ENCODE peak calls at places on chromosomes 5 and 9, in eight cellular contexts. One of them, this sample, is unnamed.

GRCh38 chr5:175202461-175203065 is 241.4 kb downstream of the DRD1 start:
- DNase-seq in stimulated activated naive CD4-positive, alpha-beta T cell treated with Interleukin-2 at 50 U/mL for 16 hours: no peak
- DNase-seq in AG20443: no peak
- DNase-seq in EH: peak
- DNase-seq in cardiac muscle cell: peak
- DNase-seq in endothelial cell: no peak
- DNase-seq in iris pigment epithelial cell: peak
- DNase-seq in T-helper 1 cell: no peak
- DNase-seq in this sample: no peak

GRCh38 chr5:35811108-35811741 is 45.5 kb upstream of the IL7R start:
- DNase-seq in stimulated activated naive CD4-positive, alpha-beta T cell treated with Interleukin-2 at 50 U/mL for 16 hours: peak
- DNase-seq in AG20443: no peak
- DNase-seq in EH: peak
- DNase-seq in cardiac muscle cell: no peak
- DNase-seq in endothelial cell: no peak
- DNase-seq in iris pigment epithelial cell: peak
- DNase-seq in T-helper 1 cell: peak
- DNase-seq in this sample: peak

GRCh38 chr5:58961631-58962280 is 378.9 kb downstream of the RAB3C start:
- DNase-seq in stimulated activated naive CD4-positive, alpha-beta T cell treated with Interleukin-2 at 50 U/mL for 16 hours: no peak
- DNase-seq in AG20443: no peak
- DNase-seq in EH: no peak
- DNase-seq in cardiac muscle cell: no peak
- DNase-seq in endothelial cell: no peak
- DNase-seq in iris pigment epithelial cell: no peak
- DNase-seq in T-helper 1 cell: no peak
- DNase-seq in this sample: no peak

GRCh38 chr5:155943516-155944407 is 383.2 kb upstream of the SGCD start:
- DNase-seq in stimulated activated naive CD4-positive, alpha-beta T cell treated with Interleukin-2 at 50 U/mL for 16 hours: peak
- DNase-seq in AG20443: peak
- DNase-seq in EH: peak
- DNase-seq in cardiac muscle cell: peak
- DNase-seq in endothelial cell: peak
- DNase-seq in iris pigment epithelial cell: peak
- DNase-seq in T-helper 1 cell: peak
- DNase-seq in this sample: no peak

GRCh38 chr9:125293134-125293533 is 31.5 kb downstream of the GAPVD1 start:
- DNase-seq in stimulated activated naive CD4-positive, alpha-beta T cell treated with Interleukin-2 at 50 U/mL for 16 hours: no peak
- DNase-seq in AG20443: no peak
- DNase-seq in EH: no peak
- DNase-seq in cardiac muscle cell: no peak
- DNase-seq in endothelial cell: no peak
- DNase-seq in iris pigment epithelial cell: no peak
- DNase-seq in T-helper 1 cell: no peak
- DNase-seq in this sample: no peak

GRCh38 chr5:78586251-78586650 is 62.3 kb downstream of the LHFPL2 start:
- DNase-seq in stimulated activated naive CD4-positive, alpha-beta T cell treated with Interleukin-2 at 50 U/mL for 16 hours: no peak
- DNase-seq in AG20443: peak
- DNase-seq in EH: peak
- DNase-seq in cardiac muscle cell: no peak
- DNase-seq in endothelial cell: no peak
- DNase-seq in iris pigment epithelial cell: peak
- DNase-seq in T-helper 1 cell: peak
- DNase-seq in this sample: no peak

GRCh38 chr5:55521903-55522302 is 12.9 kb downstream of the PLPP1 start:
- DNase-seq in stimulated activated naive CD4-positive, alpha-beta T cell treated with Interleukin-2 at 50 U/mL for 16 hours: no peak
- DNase-seq in AG20443: no peak
- DNase-seq in EH: no peak
- DNase-seq in cardiac muscle cell: no peak
- DNase-seq in endothelial cell: no peak
- DNase-seq in iris pigment epithelial cell: no peak
- DNase-seq in T-helper 1 cell: no peak
- DNase-seq in this sample: no peak

GRCh38 chr5:139639619-139640431 is 8.3 kb upstream of the CXXC5 start:
- DNase-seq in stimulated activated naive CD4-positive, alpha-beta T cell treated with Interleukin-2 at 50 U/mL for 16 hours: no peak
- DNase-seq in AG20443: no peak
- DNase-seq in EH: peak
- DNase-seq in cardiac muscle cell: no peak
- DNase-seq in endothelial cell: peak
- DNase-seq in iris pigment epithelial cell: no peak
- DNase-seq in T-helper 1 cell: no peak
- DNase-seq in this sample: no peak

GRCh38 chr9:136085815-136086212 is 9.3 kb downstream of the NACC2 start:
- DNase-seq in stimulated activated naive CD4-positive, alpha-beta T cell treated with Interleukin-2 at 50 U/mL for 16 hours: no peak
- DNase-seq in AG20443: no peak
- DNase-seq in EH: no peak
- DNase-seq in cardiac muscle cell: no peak
- DNase-seq in endothelial cell: no peak
- DNase-seq in iris pigment epithelial cell: no peak
- DNase-seq in T-helper 1 cell: no peak
- DNase-seq in this sample: no peak

GRCh38 chr5:135444881-135445280 is 2.3 kb downstream of the DCANP1 start:
- DNase-seq in stimulated activated naive CD4-positive, alpha-beta T cell treated with Interleukin-2 at 50 U/mL for 16 hours: no peak
- DNase-seq in AG20443: no peak
- DNase-seq in EH: no peak
- DNase-seq in cardiac muscle cell: no peak
- DNase-seq in endothelial cell: no peak
- DNase-seq in iris pigment epithelial cell: no peak
- DNase-seq in T-helper 1 cell: no peak
- DNase-seq in this sample: no peak

GRCh38 chr9:111896942-111897830 is 572 bp downstream of the UGCG start:
- DNase-seq in stimulated activated naive CD4-positive, alpha-beta T cell treated with Interleukin-2 at 50 U/mL for 16 hours: peak
- DNase-seq in AG20443: peak
- DNase-seq in EH: peak
- DNase-seq in cardiac muscle cell: peak
- DNase-seq in endothelial cell: peak
- DNase-seq in iris pigment epithelial cell: no peak
- DNase-seq in T-helper 1 cell: peak
- DNase-seq in this sample: peak

GRCh38 chr5:132184588-132184987 is 43.1 kb downstream of the P4HA2 start:
- DNase-seq in stimulated activated naive CD4-positive, alpha-beta T cell treated with Interleukin-2 at 50 U/mL for 16 hours: no peak
- DNase-seq in AG20443: no peak
- DNase-seq in EH: no peak
- DNase-seq in cardiac muscle cell: no peak
- DNase-seq in endothelial cell: no peak
- DNase-seq in iris pigment epithelial cell: no peak
- DNase-seq in T-helper 1 cell: no peak
- DNase-seq in this sample: no peak

GRCh38 chr5:128213833-128214232 is 130.3 kb downstream of the SLC12A2 start:
- DNase-seq in stimulated activated naive CD4-positive, alpha-beta T cell treated with Interleukin-2 at 50 U/mL for 16 hours: no peak
- DNase-seq in AG20443: no peak
- DNase-seq in EH: no peak
- DNase-seq in cardiac muscle cell: no peak
- DNase-seq in endothelial cell: no peak
- DNase-seq in iris pigment epithelial cell: no peak
- DNase-seq in T-helper 1 cell: no peak
- DNase-seq in this sample: no peak

GRCh38 chr5:142626056-142626455 is 59.8 kb downstream of the FGF1 start:
- DNase-seq in stimulated activated naive CD4-positive, alpha-beta T cell treated with Interleukin-2 at 50 U/mL for 16 hours: no peak
- DNase-seq in AG20443: no peak
- DNase-seq in EH: peak
- DNase-seq in cardiac muscle cell: no peak
- DNase-seq in endothelial cell: no peak
- DNase-seq in iris pigment epithelial cell: no peak
- DNase-seq in T-helper 1 cell: no peak
- DNase-seq in this sample: no peak

This sample was measured in T-helper 22 cell.